ENCODE peak calls at places on chromosomes 4 and X, in eight cellular contexts. N is type B pancreatic cell; W is mesenteric fat pad; R is SK-MEL-5; M is naive thymus-derived CD8-positive, alpha-beta T cell; F is activated T-cell treated with anti-CD3 and anti-CD28 coated beads, Interleukin-2, amount 50 U/mL, for 48 hours; D is NCI-H1930; T is lung microvascular endothelial cell. J is an unnamed sample.
A peak's percentile ranks its signal among the peaks of the same experiment; 100 is the strongest.

GRCh38 chr4:62940229-62940628 is 1469.0 kb downstream of the TECRL start:
- DNase-seq in N (no peak), W (no peak), R (no peak), M (no peak), F (no peak), D (no peak), T (no peak), J (no peak)

GRCh38 chrX:13845721-13846378 is 29.0 kb upstream of the GPM6B start:
- DNase-seq in N (no peak), W (no peak), R (no peak), M (no peak), F (no peak), D (no peak), T (no peak), J (no peak)

GRCh38 chr4:94413085-94413685 is 38.6 kb upstream of the PDLIM5 start:
- DNase-seq in N (no peak), W (no peak), R (no peak), M (no peak), F (no peak), D (no peak), T (peak; percentile 36), J (no peak)

GRCh38 chr4:129972257-129972656 is 876.3 kb downstream of the C4orf33 start:
- DNase-seq in N (no peak), W (no peak), R (no peak), M (no peak), F (no peak), D (no peak), T (no peak), J (no peak)

GRCh38 chr4:13196721-13197120 is 287.4 kb downstream of the RAB28 start:
- DNase-seq in N (no peak), W (no peak), R (peak; percentile 8), M (no peak), F (no peak), D (no peak), T (no peak), J (no peak)

GRCh38 chr4:99612281-99612680 is 37.7 kb downstream of the MTTP start:
- DNase-seq in N (no peak), W (no peak), R (no peak), M (no peak), F (no peak), D (no peak), T (no peak), J (no peak)

GRCh38 chr4:18039113-18039512 is 17.6 kb upstream of the LCORL start:
- DNase-seq in N (no peak), W (no peak), R (no peak), M (no peak), F (no peak), D (no peak), T (no peak), J (no peak)

GRCh38 chr4:184796906-184797305 is 28.9 kb downstream of the ACSL1 start:
- DNase-seq in N (no peak), W (no peak), R (no peak), M (no peak), F (no peak), D (no peak), T (peak; percentile 28), J (no peak)

GRCh38 chrX:37371578-37371981 is 22.4 kb downstream of the PRRG1 start:
- DNase-seq in N (no peak), W (no peak), R (no peak), M (no peak), F (no peak), D (no peak), T (no peak), J (no peak)

GRCh38 chr4:83552085-83552484 is 16.2 kb downstream of the GPAT3 start:
- DNase-seq in N (no peak), W (no peak), R (peak; percentile 96), M (no peak), F (no peak), D (peak; percentile 67), T (no peak), J (peak; percentile 29)

GRCh38 chr4:6228158-6229067 is 28.1 kb upstream of the JAKMIP1 start:
- DNase-seq in N (no peak), W (no peak), R (no peak), M (no peak), F (no peak), D (no peak), T (no peak), J (no peak)

GRCh38 chrX:149010026-149010898 is 494.8 kb downstream of the IDS start:
- DNase-seq in N (no peak), W (no peak), R (no peak), M (no peak), F (no peak), D (peak; percentile 34), T (no peak), J (no peak)

GRCh38 chr4:185534850-185535761 is at the start of gene PDLIM3:
- DNase-seq in N (no peak), W (peak; percentile 90), R (peak; percentile 60), M (no peak), F (peak; percentile 21), D (peak; percentile 79), T (peak; percentile 89), J (peak; percentile 87)

GRCh38 chr4:17367201-17367600 is 144.7 kb downstream of the QDPR start:
- DNase-seq in N (no peak), W (no peak), R (no peak), M (no peak), F (no peak), D (no peak), T (no peak), J (no peak)

GRCh38 chrX:54866606-54867005 is 54.0 kb upstream of the TRO start:
- DNase-seq in N (no peak), W (no peak), R (no peak), M (no peak), F (no peak), D (no peak), T (no peak), J (no peak)

GRCh38 chr4:155367608-155368007 is 9.2 kb downstream of the MAP9 start:
- DNase-seq in N (no peak), W (no peak), R (no peak), M (no peak), F (no peak), D (no peak), T (no peak), J (no peak)

GRCh38 chrX:121260568-121261240 is 213.3 kb downstream of the GLUD2 start:
- DNase-seq in N (no peak), W (no peak), R (no peak), M (no peak), F (no peak), D (no peak), T (no peak), J (no peak)

GRCh38 chr4:56906534-56906933 is 1.2 kb upstream of the REST start:
- DNase-seq in N (no peak), W (no peak), R (no peak), M (no peak), F (no peak), D (no peak), T (no peak), J (no peak)

GRCh38 chrX:111131572-111131971 is 35.6 kb downstream of the PAK3 start:
- DNase-seq in N (no peak), W (no peak), R (no peak), M (no peak), F (no peak), D (no peak), T (no peak), J (no peak)

GRCh38 chr4:141080668-141081067 is 52.6 kb downstream of the RNF150 start:
- DNase-seq in N (no peak), W (no peak), R (no peak), M (no peak), F (no peak), D (no peak), T (no peak), J (no peak)

GRCh38 chr4:12672320-12672719 is 811.8 kb downstream of the RAB28 start:
- DNase-seq in N (no peak), W (no peak), R (no peak), M (no peak), F (no peak), D (no peak), T (no peak), J (no peak)

GRCh38 chr4:67104145-67104544 is 441.2 kb downstream of the CENPC start:
- DNase-seq in N (no peak), W (no peak), R (no peak), M (no peak), F (no peak), D (no peak), T (no peak), J (peak; percentile 15)

GRCh38 chrX:119206203-119206602 is 29.9 kb upstream of the PGRMC1 start:
- DNase-seq in N (no peak), W (no peak), R (no peak), M (no peak), F (no peak), D (peak; percentile 2), T (no peak), J (no peak)

GRCh38 chr4:337932-338758 is 531 bp downstream of the ZNF141 start:
- DNase-seq in N (peak; percentile 77), W (no peak), R (peak; percentile 2), M (peak; percentile 59), F (peak; percentile 73), D (no peak), T (peak; percentile 51), J (peak; percentile 61)

GRCh38 chr4:156889616-156890594 is 81.7 kb downstream of the PDGFC start:
- DNase-seq in N (no peak), W (no peak), R (no peak), M (no peak), F (no peak), D (no peak), T (peak; percentile 75), J (no peak)

GRCh38 chr4:102525099-102525498 is 23.9 kb downstream of the NFKB1 start:
- DNase-seq in N (no peak), W (no peak), R (no peak), M (no peak), F (no peak), D (no peak), T (no peak), J (peak; percentile 76)

GRCh38 chr4:77959566-77960338 is 97.1 kb downstream of the MRPL1 start:
- DNase-seq in N (no peak), W (no peak), R (peak; percentile 52), M (peak; percentile 9), F (no peak), D (peak; percentile 56), T (peak; percentile 71), J (peak; percentile 78)

GRCh38 chrX:1536712-1537030 is 314 bp downstream of the P2RY8 start:
- DNase-seq in N (no peak), W (no peak), R (no peak), M (peak; percentile 12), F (no peak), D (no peak), T (no peak), J (no peak)

GRCh38 chr4:13562876-13563275 is 18.6 kb upstream of the NKX3-2 start:
- DNase-seq in N (no peak), W (no peak), R (no peak), M (no peak), F (no peak), D (no peak), T (no peak), J (no peak)

GRCh38 chrX:23434356-23434884 is 99.8 kb downstream of the PTCHD1 start:
- DNase-seq in N (no peak), W (no peak), R (peak; percentile 72), M (no peak), F (no peak), D (no peak), T (no peak), J (no peak)

GRCh38 chr4:41212221-41213203 is 1.8 kb downstream of the APBB2 start:
- DNase-seq in N (no peak), W (no peak), R (peak; percentile 60), M (no peak), F (no peak), D (no peak), T (peak; percentile 70), J (peak; percentile 23)

GRCh38 chr4:8534129-8534528 is 46.1 kb upstream of the GPR78 start:
- DNase-seq in N (no peak), W (no peak), R (no peak), M (no peak), F (no peak), D (no peak), T (peak; percentile 44), J (peak; percentile 49)

GRCh38 chrX:131316260-131316659 is 27.2 kb upstream of the IGSF1 start:
- DNase-seq in N (no peak), W (no peak), R (no peak), M (no peak), F (no peak), D (no peak), T (no peak), J (no peak)

GRCh38 chrX:153770606-153771175 is 6.6 kb downstream of the PLXNB3 start:
- DNase-seq in N (no peak), W (no peak), R (no peak), M (no peak), F (no peak), D (no peak), T (no peak), J (no peak)